ENCODE peak calls at places on chromosome 20, in five cellular contexts. E is IMR-90, Y is cardiac fibroblast, U is astrocyte of the spinal cord, V is pancreas. W is an unnamed sample.

GRCh38 chr20:20303742-20304141 is 64.2 kb upstream of the INSM1 start:
- DNase-seq in E (no peak), Y (no peak), U (no peak), V (no peak), W (no peak)

GRCh38 chr20:38294334-38294592 is 9.7 kb upstream of the BPI start:
- DNase-seq in E (no peak), Y (no peak), U (no peak), V (no peak), W (no peak)

GRCh38 chr20:63856111-63856511 is 5.2 kb upstream of the ABHD16B start:
- DNase-seq in E (no peak), Y (no peak), U (no peak), V (no peak), W (no peak)

GRCh38 chr20:47551240-47551639 is 49.6 kb downstream of the NCOA3 start:
- DNase-seq in E (no peak), Y (no peak), U (no peak), V (no peak), W (no peak)

GRCh38 chr20:34713194-34713943 is 9.2 kb downstream of the TP53INP2 start:
- DNase-seq in E (peak), Y (peak), U (peak), V (no peak), W (peak)

GRCh38 chr20:4234128-4234527 is 218.8 kb upstream of the RNF24 start:
- DNase-seq in E (peak), Y (peak), U (peak), V (peak), W (peak)

GRCh38 chr20:54123587-54124180 is 50.1 kb downstream of the CYP24A1 start:
- DNase-seq in E (peak), Y (peak), U (peak), V (peak), W (peak)

GRCh38 chr20:63054695-63055240 is 48.0 kb upstream of the BHLHE23 start:
- DNase-seq in E (no peak), Y (no peak), U (no peak), V (no peak), W (no peak)

GRCh38 chr20:20736303-20736702 is 23.9 kb upstream of the RALGAPA2 start:
- DNase-seq in E (no peak), Y (no peak), U (no peak), V (no peak), W (no peak)

GRCh38 chr20:22974354-22974753 is 60.8 kb upstream of the SSTR4 start:
- DNase-seq in E (no peak), Y (peak), U (no peak), V (no peak), W (peak)

GRCh38 chr20:14012671-14013070 is 17.4 kb downstream of the MACROD2 start:
- DNase-seq in E (no peak), Y (no peak), U (no peak), V (no peak), W (no peak)

GRCh38 chr20:6040958-6041807 is 12.7 kb downstream of the LRRN4 start:
- DNase-seq in E (no peak), Y (no peak), U (no peak), V (no peak), W (no peak)

GRCh38 chr20:45998337-45998736 is 10.4 kb upstream of the MMP9 start:
- DNase-seq in E (no peak), Y (no peak), U (no peak), V (no peak), W (no peak)

GRCh38 chr20:22791432-22791831 is 207.1 kb upstream of the FOXA2 start:
- DNase-seq in E (no peak), Y (no peak), U (no peak), V (no peak), W (no peak)

GRCh38 chr20:20014659-20015058 is 2.5 kb upstream of the NAA20 start:
- DNase-seq in E (no peak), Y (peak), U (no peak), V (no peak), W (no peak)

GRCh38 chr20:35604444-35604750 is 11.2 kb upstream of the SPAG4 start:
- DNase-seq in E (no peak), Y (no peak), U (no peak), V (no peak), W (peak)

GRCh38 chr20:21149344-21149743 is 23.5 kb downstream of the KIZ start:
- DNase-seq in E (no peak), Y (no peak), U (no peak), V (no peak), W (no peak)

GRCh38 chr20:13333036-13333435 is 112.0 kb downstream of the ISM1 start:
- DNase-seq in E (no peak), Y (no peak), U (no peak), V (no peak), W (no peak)

GRCh38 chr20:44513871-44514270 is 8.0 kb downstream of the SERINC3 start:
- DNase-seq in E (no peak), Y (no peak), U (no peak), V (no peak), W (no peak)

GRCh38 chr20:38342716-38343106 is 3.6 kb upstream of the LBP start:
- DNase-seq in E (no peak), Y (no peak), U (no peak), V (no peak), W (no peak)

GRCh38 chr20:9360427-9360826 is 154.0 kb upstream of the LAMP5 start:
- DNase-seq in E (peak), Y (no peak), U (peak), V (no peak), W (no peak)

GRCh38 chr20:47576516-47577033 is 74.9 kb downstream of the NCOA3 start:
- DNase-seq in E (peak), Y (peak), U (peak), V (peak), W (peak)

GRCh38 chr20:54199283-54199682 is 8.6 kb upstream of the PFDN4 start:
- DNase-seq in E (no peak), Y (no peak), U (no peak), V (no peak), W (no peak)

GRCh38 chr20:44309763-44310663 is 989 bp downstream of the FITM2 start:
- DNase-seq in E (peak), Y (peak), U (peak), V (no peak), W (peak)

GRCh38 chr20:34604980-34605788 is 46.7 kb downstream of the MAP1LC3A start:
- DNase-seq in E (peak), Y (peak), U (peak), V (no peak), W (peak)

GRCh38 chr20:42678895-42679294 is 510.8 kb downstream of the PTPRT start:
- DNase-seq in E (no peak), Y (no peak), U (no peak), V (peak), W (no peak)

GRCh38 chr20:19699132-19699971 is 58.7 kb upstream of the RIN2 start:
- DNase-seq in E (peak), Y (peak), U (peak), V (no peak), W (peak)

GRCh38 chr20:25285856-25286798 is 38.2 kb downstream of the PYGB start:
- DNase-seq in E (no peak), Y (no peak), U (no peak), V (peak), W (no peak)

GRCh38 chr20:41150664-41151063 is 13.3 kb downstream of the PLCG1 start:
- DNase-seq in E (peak), Y (peak), U (no peak), V (no peak), W (no peak)

DNA sequence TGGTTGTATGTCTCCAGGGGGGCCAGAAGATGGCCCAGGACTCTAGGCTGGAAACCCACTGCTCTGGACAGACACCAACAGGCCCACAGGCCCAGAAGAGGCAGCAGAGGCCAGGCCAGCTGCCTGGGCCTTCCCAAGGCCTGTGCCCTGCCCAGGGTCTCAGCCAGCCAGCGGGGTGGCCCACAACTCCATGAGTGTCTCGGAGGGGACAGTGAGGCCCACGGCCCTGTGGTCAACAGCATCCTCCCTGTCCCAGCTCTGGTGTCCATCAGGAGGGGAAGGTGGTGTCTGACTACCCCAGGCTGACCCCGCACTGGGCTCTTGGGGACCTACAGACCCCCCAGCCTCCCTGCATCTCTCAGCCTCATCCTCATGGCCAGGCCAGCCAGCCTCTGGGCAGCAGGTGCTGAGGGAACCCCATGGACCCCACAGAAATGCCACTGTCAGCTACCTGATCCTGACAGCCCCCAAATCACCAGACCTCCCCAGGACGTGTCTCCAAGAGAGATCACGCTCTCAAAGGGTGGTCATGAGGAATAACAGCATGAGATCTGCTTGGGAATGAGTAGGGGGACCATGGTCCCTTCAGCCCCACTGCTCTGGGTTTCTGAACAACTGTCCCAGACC is 112.4 kb downstream of the NOL4L start:
- DNase-seq in E (no peak), Y (no peak), U (no peak), V (no peak), W (no peak)
- H3K4me3 ChIP-seq in E (no peak), Y (no peak), U (no peak), V (no peak), W (peak)

GRCh38 chr20:62025394-62025793 is 40.3 kb downstream of the TAF4 start:
- DNase-seq in E (no peak), Y (no peak), U (no peak), V (no peak), W (peak)

GRCh38 chr20:62027698-62028321 is 37.9 kb downstream of the TAF4 start:
- DNase-seq in E (no peak), Y (no peak), U (no peak), V (no peak), W (no peak)

GRCh38 chr20:62026564-62026856 is 39.2 kb downstream of the TAF4 start:
- DNase-seq in E (no peak), Y (no peak), U (no peak), V (no peak), W (no peak)

GRCh38 chr20:62027116-62027515 is 38.6 kb downstream of the TAF4 start:
- DNase-seq in E (peak), Y (no peak), U (no peak), V (no peak), W (no peak)

GRCh38 chr20:62025832-62026563 is 39.7 kb downstream of the TAF4 start:
- DNase-seq in E (peak), Y (peak), U (peak), V (peak), W (peak)
- TF ChIP-seq CTCF in E (peak), Y (peak), U (peak), V (peak), W (peak)

GRCh38 chr20:32737371-32738223 is 5.7 kb downstream of the COMMD7 start:
- DNase-seq in E (peak), Y (peak), U (peak), V (no peak), W (peak)
- H3K4me3 ChIP-seq in E (no peak), Y (no peak), U (no peak), V (no peak), W (no peak)

DNA sequence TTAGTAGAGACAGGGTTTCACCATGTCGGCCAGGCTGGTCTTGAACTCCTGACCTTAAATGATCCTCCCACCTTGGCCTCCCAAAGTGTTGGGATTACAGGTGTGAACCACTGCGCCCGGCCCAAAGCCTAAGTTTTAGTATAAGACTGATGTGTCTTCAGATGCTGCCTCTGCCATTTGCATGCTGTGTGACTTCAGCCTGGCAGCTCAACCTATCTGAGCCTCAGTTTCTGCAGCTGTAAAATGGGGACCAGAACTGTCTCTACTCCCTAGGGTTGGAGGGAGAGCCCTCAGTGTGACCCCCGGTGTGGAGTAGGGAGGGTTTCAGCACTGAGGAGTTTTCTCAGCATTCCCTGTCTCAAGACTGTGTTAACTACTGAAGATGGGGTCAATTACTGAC is 64.6 kb downstream of the PHACTR3 start:
- DNase-seq in E (no peak), Y (no peak), U (no peak), V (no peak), W (no peak)
- TF ChIP-seq CTCF in E (no peak), Y (no peak), U (no peak), V (no peak), W (no peak)

GRCh38 chr20:8130840-8131526 is 1.1 kb upstream of the PLCB1 start:
- DNase-seq in E (no peak), Y (no peak), U (no peak), V (no peak), W (no peak)
- H3K4me3 ChIP-seq in E (peak), Y (no peak), U (no peak), V (no peak), W (no peak)

DNA sequence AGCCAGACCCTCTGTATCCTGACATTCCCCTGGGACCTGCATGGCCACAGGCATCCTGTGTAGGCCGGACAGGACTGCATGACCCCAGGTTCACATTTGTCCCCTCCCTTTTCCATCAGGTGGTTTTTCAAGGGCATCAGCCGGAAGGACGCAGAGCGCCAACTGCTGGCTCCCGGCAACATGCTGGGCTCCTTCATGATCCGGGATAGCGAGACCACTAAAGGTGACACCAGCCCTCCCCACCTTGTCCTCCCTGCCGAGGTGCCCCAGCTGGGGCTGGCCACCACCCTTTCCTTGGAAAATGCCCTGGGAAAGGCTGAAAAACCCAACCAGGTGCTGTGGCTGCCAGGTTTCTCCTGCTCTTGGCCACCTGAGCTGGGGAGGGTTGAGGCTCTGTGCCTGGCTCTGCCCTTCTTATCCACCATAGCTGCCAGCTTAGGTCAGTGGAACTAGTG is 27.6 kb downstream of the HCK start:
- DNase-seq in E (no peak), Y (no peak), U (no peak), V (no peak), W (no peak)
- TF ChIP-seq CTCF in E (no peak), Y (no peak), U (no peak), V (no peak), W (no peak)

GRCh38 chr20:49397525-49397924 is 84.9 kb downstream of the KCNB1 start:
- DNase-seq in E (peak), Y (peak), U (peak), V (no peak), W (peak)
- H3K4me3 ChIP-seq in E (no peak), Y (no peak), U (no peak), V (no peak), W (no peak)

DNA sequence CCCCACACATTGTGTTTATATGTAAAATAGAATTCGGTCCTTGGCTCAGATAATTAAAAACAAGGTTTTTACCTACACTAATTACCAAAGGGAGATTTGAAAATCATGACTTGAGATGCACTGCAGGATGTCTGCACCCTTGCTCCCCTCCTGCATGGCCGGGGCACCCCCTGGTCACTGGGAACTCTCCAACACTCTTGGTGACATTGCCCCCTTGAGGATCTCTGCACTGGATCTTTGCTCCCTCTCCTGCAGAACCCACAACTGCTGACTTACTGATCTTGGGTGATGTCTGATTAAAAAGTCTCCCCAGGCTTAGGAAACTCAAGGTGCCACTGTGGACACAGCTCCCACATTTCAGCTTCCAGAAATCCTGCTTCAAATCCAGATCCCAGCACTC is 17.1 kb upstream of the CSNK2A1 start:
- DNase-seq in E (no peak), Y (no peak), U (no peak), V (no peak), W (no peak)
- TF ChIP-seq CTCF in E (no peak), Y (no peak), U (no peak), V (no peak), W (no peak)

DNA sequence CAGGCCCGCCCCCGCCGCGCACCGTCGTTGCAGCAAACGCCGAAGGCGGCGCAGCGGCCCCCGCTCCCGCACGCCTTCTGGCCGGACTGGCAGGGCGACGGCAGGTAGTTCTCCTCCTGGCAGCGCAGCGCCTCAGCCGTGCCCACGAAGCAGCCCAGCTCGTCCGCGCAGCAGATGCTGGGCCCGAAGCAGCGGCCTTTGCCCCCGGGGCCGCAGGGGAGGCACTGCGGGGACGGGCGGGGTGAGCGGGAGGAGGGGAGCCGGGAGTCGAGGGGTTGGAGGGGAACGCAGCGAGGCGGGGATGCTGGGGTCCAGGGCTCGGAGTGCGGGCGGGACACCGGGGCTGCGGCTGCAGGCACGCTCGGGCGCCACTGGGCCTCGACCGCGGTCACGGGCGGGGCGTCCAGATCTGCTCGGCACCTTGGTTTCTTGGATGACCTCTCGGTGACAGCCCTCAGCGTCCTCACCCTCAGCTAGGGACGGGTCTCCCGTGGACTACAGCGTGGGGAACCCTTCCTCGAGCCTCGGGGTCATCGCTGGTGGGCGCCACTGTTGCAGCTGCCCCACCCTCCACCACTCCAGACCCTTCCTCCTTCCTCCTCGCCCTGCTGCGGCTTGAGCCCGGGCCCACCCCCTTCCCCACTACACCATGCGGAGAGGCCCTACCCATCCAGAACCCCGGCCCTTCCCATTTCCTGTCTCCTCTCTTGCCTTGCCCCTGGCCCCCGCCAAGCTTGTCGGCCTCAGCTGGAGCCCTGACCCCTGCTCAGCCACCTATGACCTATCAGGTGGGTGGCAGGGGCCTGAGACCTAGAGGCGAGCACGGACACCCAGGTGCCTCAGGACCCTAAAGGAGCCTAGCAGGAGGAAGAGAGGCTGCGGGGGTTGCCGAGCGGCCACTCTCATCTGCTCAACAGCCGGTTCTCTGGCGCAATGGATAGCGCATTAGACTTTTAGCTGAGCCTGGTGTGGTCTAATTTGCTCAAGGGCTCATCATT is 1.3 kb downstream of the AVP start:
- DNase-seq in E (no peak), Y (no peak), U (no peak), V (no peak), W (no peak)
- H3K4me3 ChIP-seq in E (no peak), Y (no peak), U (no peak), V (no peak), W (no peak)

W was measured in fibroblast of villous mesenchyme.